ENCODE peak calls at places on chromosomes 3 and 15, in seven cellular contexts. One of them, this sample, is unnamed.

GRCh38 chr3:12265558-12265957 is 23.3 kb upstream of the PPARG start:
- DNase-seq in WTC11: no peak
- DNase-seq in neural crest cell: no peak
- DNase-seq in CD8-positive, alpha-beta T cell: no peak
- DNase-seq in upper lobe of right lung: no peak
- DNase-seq in lung: no peak
- DNase-seq in tibial artery: no peak
- DNase-seq in this sample: no peak

GRCh38 chr15:43406808-43407207 is 35.9 kb downstream of the TUBGCP4 start:
- DNase-seq in WTC11: no peak
- DNase-seq in lung: no peak
- DNase-seq in neural crest cell: no peak
- DNase-seq in upper lobe of right lung: no peak
- DNase-seq in CD8-positive, alpha-beta T cell: no peak
- DNase-seq in tibial artery: no peak
- DNase-seq in this sample: no peak

GRCh38 chr3:64444619-64445317 is 219.5 kb upstream of the PRICKLE2 start:
- DNase-seq in WTC11: peak; percentile 33
- DNase-seq in tibial artery: no peak
- DNase-seq in lung: no peak
- DNase-seq in upper lobe of right lung: peak; percentile 65
- DNase-seq in neural crest cell: no peak
- DNase-seq in CD8-positive, alpha-beta T cell: no peak
- DNase-seq in this sample: no peak

GRCh38 chr15:57920916-57921315 is 144.6 kb downstream of the ALDH1A2 start:
- DNase-seq in CD8-positive, alpha-beta T cell: no peak
- DNase-seq in WTC11: no peak
- DNase-seq in neural crest cell: no peak
- DNase-seq in tibial artery: no peak
- DNase-seq in upper lobe of right lung: no peak
- DNase-seq in lung: no peak
- DNase-seq in this sample: no peak

GRCh38 chr3:133570937-133571320 is 2.6 kb upstream of the CDV3 start:
- DNase-seq in CD8-positive, alpha-beta T cell: no peak
- DNase-seq in tibial artery: no peak
- DNase-seq in lung: no peak
- DNase-seq in WTC11: no peak
- DNase-seq in neural crest cell: no peak
- DNase-seq in upper lobe of right lung: no peak
- DNase-seq in this sample: no peak

GRCh38 chr15:63371297-63371918 is 10.2 kb downstream of the CA12 start:
- DNase-seq in CD8-positive, alpha-beta T cell: no peak
- DNase-seq in upper lobe of right lung: no peak
- DNase-seq in WTC11: no peak
- DNase-seq in neural crest cell: no peak
- DNase-seq in tibial artery: no peak
- DNase-seq in lung: no peak
- DNase-seq in this sample: no peak

GRCh38 chr3:134579266-134579665 is 71.6 kb downstream of the KY start:
- DNase-seq in lung: no peak
- DNase-seq in tibial artery: no peak
- DNase-seq in neural crest cell: no peak
- DNase-seq in upper lobe of right lung: no peak
- DNase-seq in WTC11: no peak
- DNase-seq in CD8-positive, alpha-beta T cell: no peak
- DNase-seq in this sample: no peak

GRCh38 chr3:123790254-123791072 is 93.7 kb downstream of the MYLK start:
- DNase-seq in neural crest cell: no peak
- DNase-seq in tibial artery: no peak
- DNase-seq in upper lobe of right lung: no peak
- DNase-seq in lung: no peak
- DNase-seq in WTC11: no peak
- DNase-seq in CD8-positive, alpha-beta T cell: no peak
- DNase-seq in this sample: no peak

GRCh38 chr3:99634881-99635280 is 3.5 kb upstream of the COL8A1 start:
- DNase-seq in lung: no peak
- DNase-seq in CD8-positive, alpha-beta T cell: no peak
- DNase-seq in upper lobe of right lung: no peak
- DNase-seq in tibial artery: no peak
- DNase-seq in WTC11: no peak
- DNase-seq in neural crest cell: no peak
- DNase-seq in this sample: no peak

GRCh38 chr3:13477946-13478345 is 2.2 kb upstream of the HDAC11 start:
- DNase-seq in CD8-positive, alpha-beta T cell: no peak
- DNase-seq in upper lobe of right lung: no peak
- DNase-seq in tibial artery: peak; percentile 31
- DNase-seq in lung: no peak
- DNase-seq in neural crest cell: no peak
- DNase-seq in WTC11: no peak
- DNase-seq in this sample: no peak

GRCh38 chr3:129530331-129530761 is 1.9 kb downstream of the RHO start:
- DNase-seq in CD8-positive, alpha-beta T cell: no peak
- DNase-seq in neural crest cell: no peak
- DNase-seq in upper lobe of right lung: no peak
- DNase-seq in WTC11: peak; percentile 36
- DNase-seq in tibial artery: no peak
- DNase-seq in lung: no peak
- DNase-seq in this sample: no peak

GRCh38 chr15:33313491-33313890 is 2.7 kb downstream of the RYR3 start:
- DNase-seq in CD8-positive, alpha-beta T cell: no peak
- DNase-seq in lung: no peak
- DNase-seq in upper lobe of right lung: no peak
- DNase-seq in WTC11: no peak
- DNase-seq in tibial artery: no peak
- DNase-seq in neural crest cell: no peak
- DNase-seq in this sample: no peak

GRCh38 chr3:30302027-30302426 is 304.4 kb upstream of the TGFBR2 start:
- DNase-seq in upper lobe of right lung: no peak
- DNase-seq in CD8-positive, alpha-beta T cell: no peak
- DNase-seq in lung: no peak
- DNase-seq in tibial artery: no peak
- DNase-seq in neural crest cell: no peak
- DNase-seq in WTC11: no peak
- DNase-seq in this sample: no peak

GRCh38 chr3:72301779-72302178 is 516.8 kb upstream of the PROK2 start:
- DNase-seq in lung: no peak
- DNase-seq in upper lobe of right lung: no peak
- DNase-seq in WTC11: no peak
- DNase-seq in CD8-positive, alpha-beta T cell: no peak
- DNase-seq in tibial artery: no peak
- DNase-seq in neural crest cell: no peak
- DNase-seq in this sample: no peak

GRCh38 chr3:107143206-107143605 is 234.0 kb upstream of the CCDC54 start:
- DNase-seq in WTC11: no peak
- DNase-seq in upper lobe of right lung: no peak
- DNase-seq in CD8-positive, alpha-beta T cell: no peak
- DNase-seq in lung: no peak
- DNase-seq in tibial artery: no peak
- DNase-seq in neural crest cell: no peak
- DNase-seq in this sample: no peak

GRCh38 chr3:189337672-189338071 is 165.9 kb downstream of the TPRG1 start:
- DNase-seq in tibial artery: no peak
- DNase-seq in CD8-positive, alpha-beta T cell: no peak
- DNase-seq in WTC11: no peak
- DNase-seq in lung: no peak
- DNase-seq in neural crest cell: no peak
- DNase-seq in upper lobe of right lung: no peak
- DNase-seq in this sample: no peak

GRCh38 chr3:189338366-189338765 is 166.6 kb downstream of the TPRG1 start:
- DNase-seq in CD8-positive, alpha-beta T cell: no peak
- DNase-seq in upper lobe of right lung: no peak
- DNase-seq in tibial artery: no peak
- DNase-seq in WTC11: no peak
- DNase-seq in lung: no peak
- DNase-seq in neural crest cell: no peak
- DNase-seq in this sample: no peak

GRCh38 chr3:189342811-189343210 is 171.0 kb downstream of the TPRG1 start:
- DNase-seq in neural crest cell: no peak
- DNase-seq in WTC11: no peak
- DNase-seq in lung: no peak
- DNase-seq in CD8-positive, alpha-beta T cell: no peak
- DNase-seq in tibial artery: no peak
- DNase-seq in upper lobe of right lung: no peak
- DNase-seq in this sample: no peak

GRCh38 chr3:189339996-189340395 is 168.2 kb downstream of the TPRG1 start:
- DNase-seq in neural crest cell: no peak
- DNase-seq in lung: no peak
- DNase-seq in tibial artery: no peak
- DNase-seq in WTC11: no peak
- DNase-seq in CD8-positive, alpha-beta T cell: no peak
- DNase-seq in upper lobe of right lung: no peak
- DNase-seq in this sample: no peak

GRCh38 chr3:189340680-189341460 is 169.1 kb downstream of the TPRG1 start:
- DNase-seq in lung: no peak
- DNase-seq in WTC11: peak; percentile 62
- DNase-seq in neural crest cell: no peak
- DNase-seq in upper lobe of right lung: no peak
- DNase-seq in CD8-positive, alpha-beta T cell: no peak
- DNase-seq in tibial artery: no peak
- DNase-seq in this sample: no peak
- TF ChIP-seq CTCF in lung: no peak
- TF ChIP-seq CTCF in WTC11: peak; percentile 37
- TF ChIP-seq CTCF in neural crest cell: peak; percentile 47
- TF ChIP-seq CTCF in upper lobe of right lung: peak; percentile 8
- TF ChIP-seq CTCF in CD8-positive, alpha-beta T cell: no peak
- TF ChIP-seq CTCF in tibial artery: no peak
- TF ChIP-seq CTCF in this sample: no peak

DNA sequence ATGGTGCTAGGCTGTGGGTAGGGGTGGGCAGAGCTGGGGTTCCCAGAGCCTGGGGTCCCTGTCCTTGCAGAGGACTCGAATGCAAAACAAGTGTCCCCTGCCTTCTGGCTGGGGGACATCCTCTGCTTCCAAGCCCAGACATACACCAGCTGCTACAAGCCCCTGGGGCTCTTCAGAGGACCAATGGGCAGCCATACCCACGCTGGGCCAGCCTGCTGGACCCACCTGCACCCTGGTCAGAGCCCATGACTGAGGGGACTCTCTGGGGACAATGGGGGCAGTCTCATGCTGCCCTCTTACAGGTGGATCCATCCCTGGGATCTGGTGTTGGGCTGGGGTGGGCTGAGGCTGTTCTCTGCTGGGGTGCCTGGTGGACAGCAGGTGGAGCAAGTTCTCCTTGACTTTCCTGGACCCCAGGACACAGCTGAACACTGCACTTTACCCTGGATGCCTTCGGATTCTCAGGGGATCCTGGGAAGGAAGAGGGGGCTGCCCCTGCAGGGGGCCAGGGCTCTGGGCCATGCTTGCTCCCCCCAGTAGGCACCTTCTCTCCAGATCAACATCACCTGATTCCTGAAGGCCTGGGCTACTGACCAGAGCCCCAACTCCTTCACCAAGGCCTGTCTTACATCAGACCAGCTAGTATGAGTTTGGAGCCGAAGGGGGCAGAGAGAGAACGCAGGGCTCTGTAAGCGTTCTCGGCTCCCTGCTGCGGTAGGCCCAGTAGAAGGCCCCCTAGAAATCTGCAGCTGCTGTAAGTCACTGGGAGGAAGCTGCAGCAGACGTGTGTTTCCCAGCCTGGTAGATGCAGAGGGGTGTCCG is 7.2 kb upstream of the COMMD4 start:
- DNase-seq in CD8-positive, alpha-beta T cell: no peak
- DNase-seq in upper lobe of right lung: no peak
- DNase-seq in lung: no peak
- DNase-seq in neural crest cell: no peak
- DNase-seq in tibial artery: no peak
- DNase-seq in WTC11: no peak
- DNase-seq in this sample: no peak
- TF ChIP-seq CTCF in CD8-positive, alpha-beta T cell: no peak
- TF ChIP-seq CTCF in upper lobe of right lung: no peak
- TF ChIP-seq CTCF in lung: no peak
- TF ChIP-seq CTCF in neural crest cell: no peak
- TF ChIP-seq CTCF in tibial artery: no peak
- TF ChIP-seq CTCF in WTC11: no peak
- TF ChIP-seq CTCF in this sample: no peak

GRCh38 chr15:71426792-71427191 is 311.5 kb downstream of the THSD4 start:
- DNase-seq in upper lobe of right lung: no peak
- DNase-seq in WTC11: no peak
- DNase-seq in lung: no peak
- DNase-seq in tibial artery: no peak
- DNase-seq in CD8-positive, alpha-beta T cell: no peak
- DNase-seq in neural crest cell: no peak
- DNase-seq in this sample: no peak
- TF ChIP-seq CTCF in upper lobe of right lung: no peak
- TF ChIP-seq CTCF in WTC11: no peak
- TF ChIP-seq CTCF in lung: no peak
- TF ChIP-seq CTCF in tibial artery: no peak
- TF ChIP-seq CTCF in CD8-positive, alpha-beta T cell: no peak
- TF ChIP-seq CTCF in neural crest cell: no peak
- TF ChIP-seq CTCF in this sample: no peak

GRCh38 chr3:53174346-53175250 is 13.6 kb downstream of the PRKCD start:
- DNase-seq in neural crest cell: no peak
- DNase-seq in CD8-positive, alpha-beta T cell: no peak
- DNase-seq in lung: no peak
- DNase-seq in upper lobe of right lung: no peak
- DNase-seq in tibial artery: no peak
- DNase-seq in WTC11: no peak
- DNase-seq in this sample: no peak
- TF ChIP-seq CTCF in neural crest cell: no peak
- TF ChIP-seq CTCF in CD8-positive, alpha-beta T cell: no peak
- TF ChIP-seq CTCF in lung: no peak
- TF ChIP-seq CTCF in upper lobe of right lung: no peak
- TF ChIP-seq CTCF in tibial artery: no peak
- TF ChIP-seq CTCF in WTC11: no peak
- TF ChIP-seq CTCF in this sample: no peak

This sample was measured in D721Med.